ENCODE peak calls at places on chromosomes 5 and 9, in nine cellular contexts. R is stimulated activated CD4-positive, alpha-beta T cell treated with anti-CD3 and anti-CD28 coated beads, Interleukin-12 subunit alpha, Interleukin-12 subunit beta, amount 100 ng/mL, for 4 hours; Y is astrocyte; O is T-helper 9 cell; T is amniotic stem cell; C is left colon; S is SW480; N is NK-92 treated with Interleukin-12 subunit alpha and Interleukin-12 subunit beta, amount 100 ng/mL, for 24 hours; X is activated T-cell treated with anti-CD3 and anti-CD28 coated beads for 1 hour. J is an unnamed sample.
A peak's percentile ranks its signal among the peaks of the same experiment; 100 is the strongest.

GRCh38 chr5:850511-851006 is at the start of gene ZDHHC11:
- DNase-seq in R (no peak), Y (no peak), O (no peak), T (no peak), C (no peak), S (no peak), N (no peak), X (no peak), J (no peak)

GRCh38 chr5:119070828-119071572 is at the start of gene DMXL1:
- DNase-seq in R (peak; percentile 97), Y (peak; percentile 98), O (peak; percentile 97), T (peak; percentile 99), C (peak; percentile 99), S (peak; percentile 99), N (peak; percentile 95), X (peak; percentile 96), J (peak; percentile 98)

GRCh38 chr5:120055858-120056257 is 408.2 kb upstream of the PRR16 start:
- DNase-seq in R (no peak), Y (peak; percentile 36), O (no peak), T (peak; percentile 27), C (no peak), S (no peak), N (no peak), X (no peak), J (peak; percentile 65)

GRCh38 chr5:127766556-127767335 is 63.6 kb downstream of the CCDC192 start:
- DNase-seq in R (no peak), Y (peak; percentile 43), O (no peak), T (no peak), C (no peak), S (no peak), N (no peak), X (no peak), J (no peak)

GRCh38 chr5:128854931-128855330 is 110.4 kb upstream of the SLC27A6 start:
- DNase-seq in R (no peak), Y (no peak), O (no peak), T (no peak), C (no peak), S (no peak), N (no peak), X (no peak), J (no peak)

GRCh38 chr9:133839822-133840329 is 101.7 kb upstream of the SARDH start:
- DNase-seq in R (no peak), Y (no peak), O (no peak), T (no peak), C (no peak), S (no peak), N (no peak), X (no peak), J (no peak)

GRCh38 chr9:83622433-83622813 is 520 bp upstream of the IDNK start:
- DNase-seq in R (no peak), Y (no peak), O (no peak), T (no peak), C (no peak), S (no peak), N (no peak), X (no peak), J (no peak)

GRCh38 chr5:32984851-32985250 is 273.7 kb downstream of the NPR3 start:
- DNase-seq in R (no peak), Y (peak; percentile 37), O (no peak), T (no peak), C (no peak), S (no peak), N (no peak), X (no peak), J (no peak)

GRCh38 chr9:132041825-132042224 is 37.8 kb downstream of the MED27 start:
- DNase-seq in R (no peak), Y (no peak), O (no peak), T (no peak), C (no peak), S (no peak), N (no peak), X (no peak), J (no peak)

GRCh38 chr5:80116465-80116864 is 81.3 kb downstream of the THBS4 start:
- DNase-seq in R (no peak), Y (no peak), O (no peak), T (no peak), C (no peak), S (no peak), N (no peak), X (no peak), J (no peak)

GRCh38 chr5:157049605-157050004 is 9.3 kb downstream of the HAVCR1 start:
- DNase-seq in R (no peak), Y (peak; percentile 16), O (no peak), T (no peak), C (no peak), S (peak; percentile 50), N (no peak), X (no peak), J (no peak)

GRCh38 chr5:142427529-142427928 is 102.7 kb upstream of the SPRY4 start:
- DNase-seq in R (no peak), Y (no peak), O (no peak), T (no peak), C (no peak), S (no peak), N (no peak), X (no peak), J (no peak)

GRCh38 chr9:38335686-38336085 is 56.8 kb upstream of the ALDH1B1 start:
- DNase-seq in R (no peak), Y (no peak), O (no peak), T (no peak), C (no peak), S (no peak), N (no peak), X (no peak), J (no peak)

GRCh38 chr5:176625966-176626875 is 4.1 kb downstream of the SNCB start:
- DNase-seq in R (no peak), Y (no peak), O (no peak), T (no peak), C (peak; percentile 67), S (peak; percentile 28), N (no peak), X (no peak), J (no peak)

GRCh38 chr9:134375430-134376385 is 49.5 kb downstream of the RXRA start:
- DNase-seq in R (no peak), Y (peak; percentile 43), O (no peak), T (no peak), C (no peak), S (no peak), N (no peak), X (no peak), J (no peak)

GRCh38 chr5:172453986-172454354 is 355 bp downstream of the SH3PXD2B start:
- DNase-seq in R (no peak), Y (no peak), O (no peak), T (no peak), C (peak; percentile 64), S (no peak), N (no peak), X (no peak), J (no peak)

GRCh38 chr9:89969156-89969566 is 364.3 kb downstream of the GADD45G start:
- DNase-seq in R (peak; percentile 22), Y (peak; percentile 76), O (no peak), T (no peak), C (peak; percentile 41), S (no peak), N (peak; percentile 67), X (no peak), J (no peak)

GRCh38 chr5:90632799-90633198 is 74.2 kb downstream of the ADGRV1 start:
- DNase-seq in R (no peak), Y (no peak), O (no peak), T (no peak), C (no peak), S (no peak), N (no peak), X (no peak), J (no peak)

GRCh38 chr9:87959916-87960581 is 14.3 kb downstream of the CDK20 start:
- DNase-seq in R (no peak), Y (peak; percentile 79), O (no peak), T (no peak), C (peak; percentile 35), S (no peak), N (no peak), X (no peak), J (no peak)

GRCh38 chr5:178238711-178239592 is 6.3 kb upstream of the PHYKPL start:
- DNase-seq in R (no peak), Y (no peak), O (peak; percentile 10), T (no peak), C (no peak), S (no peak), N (peak; percentile 67), X (no peak), J (no peak)

GRCh38 chr9:125506045-125506444 is 201.0 kb downstream of the MAPKAP1 start:
- DNase-seq in R (no peak), Y (no peak), O (no peak), T (no peak), C (no peak), S (no peak), N (no peak), X (no peak), J (no peak)

GRCh38 chr5:56282241-56282640 is 49.1 kb upstream of the ANKRD55 start:
- DNase-seq in R (no peak), Y (no peak), O (no peak), T (no peak), C (no peak), S (no peak), N (no peak), X (no peak), J (no peak)

GRCh38 chr5:114419941-114420340 is 58.1 kb downstream of the KCNN2 start:
- DNase-seq in R (no peak), Y (no peak), O (no peak), T (peak; percentile 45), C (no peak), S (no peak), N (no peak), X (no peak), J (no peak)

GRCh38 chr5:159223469-159223868 is 14.1 kb upstream of the RNF145 start:
- DNase-seq in R (no peak), Y (no peak), O (no peak), T (no peak), C (no peak), S (no peak), N (no peak), X (no peak), J (no peak)

GRCh38 chr5:168104811-168105481 is 186.5 kb upstream of the WWC1 start:
- DNase-seq in R (no peak), Y (no peak), O (no peak), T (no peak), C (peak; percentile 41), S (no peak), N (no peak), X (no peak), J (no peak)

J was measured in fibroblast of the conjunctiva.